ENCODE peak calls at places on chromosomes 6 and 20, in four cellular contexts. J is hepatocyte, O is MM.1S, R is mesendoderm. S is an unnamed sample. For H3K27me3, the result is how much of the 10 kb centered on the place peaks cover.

GRCh38 chr20:14757728-14758127 is 420.3 kb upstream of the FLRT3 start:
- DNase-seq in J (no peak), O (no peak), R (peak), S (no peak)

GRCh38 chr6:149111556-149112115 is 205.9 kb upstream of the TAB2 start:
- DNase-seq in J (no peak), O (no peak), R (no peak), S (no peak)

GRCh38 chr6:227812-228338 is 64.4 kb upstream of the DUSP22 start:
- DNase-seq in J (no peak), O (no peak), R (no peak), S (no peak)

GRCh38 chr20:23350855-23351838 is 556 bp downstream of the NXT1 start:
- DNase-seq in J (peak), O (peak), R (peak), S (peak)

GRCh38 chr20:38604873-38605303 is 3.3 kb downstream of the ARHGAP40 start:
- DNase-seq in J (peak), O (no peak), R (peak), S (no peak)

GRCh38 chr20:44026932-44027685 is 112.5 kb downstream of the TOX2 start:
- DNase-seq in J (no peak), O (no peak), R (no peak), S (no peak)

GRCh38 chr6:93751969-93752368 is 332.6 kb upstream of the EPHA7 start:
- DNase-seq in J (no peak), O (no peak), R (peak), S (no peak)

GRCh38 chr6:71393471-71393870 is 104.9 kb downstream of the OGFRL1 start:
- DNase-seq in J (no peak), O (no peak), R (no peak), S (no peak)

GRCh38 chr6:170281331-170282292 is 9.3 kb downstream of the DLL1 start:
- DNase-seq in J (no peak), O (no peak), R (no peak), S (peak)
- H3K27me3 ChIP-seq in J (under half), O (half or more), R (under half), S (under half)

DNA sequence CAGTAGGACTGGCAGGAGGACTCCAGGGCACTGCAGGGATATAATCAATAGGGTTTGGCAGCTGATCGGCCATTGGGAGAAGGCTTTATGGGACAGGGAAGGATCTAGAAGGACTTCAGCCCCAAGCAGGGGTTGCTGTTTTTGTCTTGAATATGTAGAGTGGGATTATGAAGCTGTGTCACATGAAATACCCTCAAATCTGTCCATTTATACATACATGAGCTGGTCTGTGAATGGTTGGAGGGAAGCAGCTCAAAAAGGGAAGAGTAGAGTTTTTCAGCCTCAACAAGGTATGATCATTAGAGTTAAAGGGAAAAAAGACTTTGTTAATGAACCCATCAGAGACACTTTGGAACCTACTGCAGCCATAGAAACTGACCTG is 98.2 kb upstream of the ZNF217 start:
- DNase-seq in J (no peak), O (no peak), R (no peak), S (no peak)
- H3K4me3 ChIP-seq in J (no peak), O (no peak), R (no peak), S (no peak)

DNA sequence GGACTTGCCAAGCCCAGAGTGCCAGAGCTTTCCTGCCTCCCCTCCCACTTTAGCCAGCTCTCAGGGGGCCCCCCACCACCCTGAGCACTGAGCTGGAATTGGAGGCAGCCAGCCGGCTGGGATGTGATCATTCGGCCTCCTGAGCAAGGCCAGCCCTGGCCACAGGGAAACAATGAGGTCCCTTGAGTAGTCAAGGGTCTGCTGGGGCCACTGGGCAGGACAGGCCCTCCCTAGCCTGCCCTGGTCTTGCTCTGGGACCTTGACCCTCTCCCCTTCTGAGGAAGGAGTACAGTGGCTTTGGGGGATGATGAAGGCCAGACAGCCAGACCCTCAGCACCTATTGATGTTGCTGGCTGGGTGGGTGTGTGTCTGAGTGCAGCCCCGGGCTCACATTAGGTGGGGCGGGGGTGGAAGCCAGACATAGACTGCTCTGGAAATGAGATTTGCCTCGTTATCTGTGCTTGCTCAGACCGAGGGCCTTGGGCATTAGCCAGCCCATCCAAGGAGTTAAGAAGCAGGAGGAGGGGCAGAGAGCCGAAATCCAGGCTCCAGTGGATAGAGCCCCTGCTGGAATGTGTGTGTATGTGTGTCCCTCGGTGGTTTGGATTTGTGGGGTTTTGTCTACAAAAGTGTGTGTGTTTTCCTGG is 21.3 kb downstream of the CD40 start:
- DNase-seq in J (no peak), O (no peak), R (peak), S (no peak)
- H3K27me3 ChIP-seq in J (under half), O (half or more), R (under half), S (under half)

GRCh38 chr20:46811328-46812084 is 83.1 kb upstream of the EYA2 start:
- DNase-seq in J (no peak), O (no peak), R (no peak), S (peak)
- H3K4me3 ChIP-seq in J (no peak), O (no peak), R (no peak), S (peak)

DNA sequence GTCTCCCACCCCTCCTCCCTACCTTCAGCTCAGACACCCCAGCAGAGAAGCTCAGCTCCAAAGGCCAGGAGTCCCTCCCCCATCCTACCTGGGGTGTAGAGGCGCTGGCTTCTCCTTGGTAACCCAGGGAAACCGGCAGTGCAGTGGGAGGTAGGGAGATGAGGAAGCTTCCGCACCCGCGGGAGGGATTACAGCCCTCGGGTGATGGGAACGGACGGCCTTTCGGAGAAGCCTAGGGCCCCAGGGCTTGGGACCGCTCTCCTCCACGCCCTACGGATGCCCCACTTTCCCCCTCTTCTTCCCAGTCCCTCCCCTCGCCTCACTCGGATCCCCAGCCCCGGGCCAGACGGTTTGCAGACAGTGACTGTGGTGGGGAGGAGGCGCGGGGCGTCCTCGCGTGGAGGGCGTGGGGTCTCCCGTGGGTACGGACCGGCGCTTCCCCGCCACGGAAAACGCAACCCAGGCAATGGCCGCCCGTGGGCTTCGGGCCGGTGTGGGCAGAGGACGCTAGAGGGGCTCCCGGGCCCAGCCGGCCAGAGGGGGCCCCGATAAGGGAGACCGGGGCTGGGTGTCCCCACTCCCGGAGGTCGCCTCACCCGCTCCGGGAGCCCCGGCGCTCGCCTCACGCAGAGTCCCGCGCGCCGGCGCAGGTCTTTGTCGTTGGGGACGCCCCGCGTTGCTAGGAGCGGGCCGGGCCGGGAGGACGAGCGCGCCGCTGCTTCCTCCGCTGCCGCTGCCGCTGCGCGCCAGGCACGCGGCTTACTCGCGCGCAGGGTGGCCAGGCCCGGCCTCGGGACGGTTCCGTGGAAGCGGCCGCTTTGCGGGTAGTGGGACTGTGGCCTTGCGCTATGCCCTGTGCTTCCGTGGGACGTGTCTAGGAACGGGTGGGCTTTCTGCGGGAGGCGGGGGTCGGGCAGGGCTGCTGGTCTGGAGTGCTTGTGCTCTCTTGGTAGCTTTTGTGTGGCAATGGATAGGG is 15.8 kb downstream of the AARS2 start:
- DNase-seq in J (peak), O (no peak), R (peak), S (peak)
- H3K27me3 ChIP-seq in J (half or more), O (under half), R (under half), S (under half)

GRCh38 chr20:18466574-18466893 is 296 bp downstream of the DZANK1 start:
- DNase-seq in J (no peak), O (peak), R (no peak), S (no peak)

GRCh38 chr20:18466894-18467678 is at the start of the genes DZANK1 and POLR3F:
- DNase-seq in J (peak), O (peak), R (peak), S (peak)

DNA sequence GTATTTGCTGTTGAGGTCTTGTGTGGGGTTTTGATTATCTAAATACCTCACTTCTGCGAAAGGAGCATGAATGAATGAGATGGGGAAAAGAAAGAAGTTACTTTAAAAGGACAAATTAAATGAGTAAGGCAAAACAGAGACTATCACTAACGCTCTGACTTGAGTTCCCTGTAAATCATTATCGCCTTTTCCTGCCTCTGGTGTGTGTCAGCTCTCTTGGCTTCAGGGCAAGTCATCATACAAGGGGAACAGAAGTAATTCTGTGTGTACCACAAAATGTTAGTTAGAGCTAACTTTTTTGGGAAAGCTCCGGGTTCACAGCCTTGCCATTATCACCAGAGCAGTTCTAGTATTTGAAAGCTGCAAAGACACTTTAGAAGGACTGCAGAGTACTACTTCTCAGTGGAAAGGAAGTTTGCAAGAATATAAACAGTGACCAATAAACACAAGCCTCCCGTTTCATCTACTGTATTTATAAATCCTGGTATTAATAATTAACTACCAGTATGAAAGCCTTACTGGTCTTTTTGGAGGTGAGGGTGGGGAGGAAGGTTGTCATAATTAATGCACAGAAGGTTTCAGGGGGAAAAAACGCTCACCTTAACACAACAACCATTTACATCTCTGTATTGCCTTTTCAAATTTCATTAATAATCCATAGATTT is 1.2 kb downstream of the DZANK1 start:
- DNase-seq in J (no peak), O (no peak), R (no peak), S (no peak)
- H3K4me3 ChIP-seq in J (no peak), O (peak), R (no peak), S (no peak)

GRCh38 chr6:3227363-3228045 is at the start of gene TUBB2B:
- DNase-seq in J (peak), O (no peak), R (peak), S (peak)

GRCh38 chr6:3228791-3229565 is 1.5 kb upstream of the TUBB2B start:
- DNase-seq in J (peak), O (no peak), R (peak), S (peak)

GRCh38 chr6:3226422-3227362 is 761 bp downstream of the TUBB2B start:
- DNase-seq in J (peak), O (peak), R (peak), S (peak)

GRCh38 chr6:3229566-3230274 is 2.3 kb upstream of the TUBB2B start:
- DNase-seq in J (peak), O (peak), R (peak), S (peak)

GRCh38 chr6:3228046-3228671 is 706 bp upstream of the TUBB2B start:
- DNase-seq in J (peak), O (peak), R (peak), S (peak)
- H3K27me3 ChIP-seq in J (under half), O (under half), R (under half), S (under half)